ENCODE peak calls at places on chromosome 11, in eight cellular contexts. D is iris pigment epithelial cell; G is GM12878; S is activated CD8-positive, alpha-beta memory T cell treated with anti-CD3 and anti-CD28 coated beads for 4 hours; Q is NT2/D1; I is activated T-helper 1 cell treated with anti-CD3 and anti-CD28 coated beads, Interleukin-12 subunit alpha, Interleukin-12 subunit beta, Interleukin-2, Interleukin-4 antibody, amounts not matched to agents 30 ng/mL and 10 ng/mL and 1 ng/mL, durations not matched to agents 14 hours and 24 hours and 36 hours; B is PC-3; Y is activated effector memory CD4-positive, alpha-beta T cell treated with Interleukin-2 at 50 U/mL for 16 hours. W is an unnamed sample.

GRCh38 chr11:58390551-58391063 is 16.1 kb downstream of the OR5B3 start:
- DNase-seq in D (no peak), G (no peak), S (no peak), Q (no peak), I (no peak), B (no peak), Y (no peak), W (no peak)

GRCh38 chr11:110430267-110431211 is 791 bp downstream of the FDX1 start:
- DNase-seq in D (peak; percentile 72), G (peak; percentile 8), S (peak; percentile 17), Q (no peak), I (no peak), B (peak; percentile 30), Y (peak; percentile 9), W (peak; percentile 61)

GRCh38 chr11:77003954-77004353 is 30.2 kb upstream of the B3GNT6 start:
- DNase-seq in D (peak; percentile 24), G (no peak), S (no peak), Q (no peak), I (no peak), B (peak; percentile 90), Y (no peak), W (peak; percentile 10)

GRCh38 chr11:101129203-101129943 is at the start of gene PGR:
- DNase-seq in D (no peak), G (no peak), S (no peak), Q (no peak), I (no peak), B (no peak), Y (no peak), W (no peak)

GRCh38 chr11:69479591-69480271 is 1.7 kb upstream of the LINC01488 start:
- DNase-seq in D (no peak), G (no peak), S (no peak), Q (no peak), I (no peak), B (peak; percentile 75), Y (no peak), W (no peak)

GRCh38 chr11:12242071-12242672 is 131.8 kb downstream of the MICAL2 start:
- DNase-seq in D (no peak), G (no peak), S (peak; percentile 13), Q (no peak), I (no peak), B (no peak), Y (no peak), W (no peak)

GRCh38 chr11:19433367-19433766 is 192.6 kb upstream of the E2F8 start:
- DNase-seq in D (no peak), G (peak; percentile 80), S (no peak), Q (no peak), I (no peak), B (no peak), Y (no peak), W (no peak)

GRCh38 chr11:66159585-66159984 is 89.5 kb downstream of the PACS1 start:
- DNase-seq in D (no peak), G (no peak), S (no peak), Q (no peak), I (no peak), B (no peak), Y (no peak), W (peak; percentile 15)

GRCh38 chr11:86814775-86815174 is 14.4 kb downstream of the PRSS23 start:
- DNase-seq in D (peak; percentile 48), G (no peak), S (no peak), Q (no peak), I (no peak), B (peak; percentile 37), Y (no peak), W (peak; percentile 42)

GRCh38 chr11:23336961-23337360 is 476.7 kb upstream of the CCDC179 start:
- DNase-seq in D (peak; percentile 82), G (no peak), S (no peak), Q (no peak), I (no peak), B (no peak), Y (no peak), W (no peak)